ENCODE peak calls at places on chromosomes 3 and 15, in six cellular contexts. Z is PC-3, J is fibroblast of the conjunctiva, L is foreskin fibroblast, E is psoas muscle, Y is endothelial cell. A is an unnamed sample.

GRCh38 chr3:156681003-156681402 is 6.6 kb downstream of the TIPARP start:
- DNase-seq in Z (peak), J (peak), L (peak), E (no peak), Y (peak), A (no peak)

GRCh38 chr15:57691082-57691481 is 15.4 kb upstream of the POLR2M start:
- DNase-seq in Z (no peak), J (no peak), L (no peak), E (no peak), Y (no peak), A (no peak)

GRCh38 chr3:183698318-183698731 is 728 bp downstream of the YEATS2 start:
- DNase-seq in Z (peak), J (no peak), L (no peak), E (peak), Y (peak), A (peak)

GRCh38 chr3:31705726-31706125 is 173.0 kb downstream of the STT3B start:
- DNase-seq in Z (no peak), J (no peak), L (no peak), E (no peak), Y (no peak), A (no peak)

GRCh38 chr3:125052671-125053303 is 3.0 kb downstream of the HEG1 start:
- DNase-seq in Z (peak), J (no peak), L (peak), E (peak), Y (no peak), A (no peak)

GRCh38 chr15:59312199-59312598 is 60.5 kb downstream of the MYO1E start:
- DNase-seq in Z (no peak), J (no peak), L (no peak), E (no peak), Y (no peak), A (no peak)

GRCh38 chr15:100726426-100727190 is 124.2 kb downstream of the ASB7 start:
- DNase-seq in Z (no peak), J (no peak), L (no peak), E (no peak), Y (no peak), A (peak)

GRCh38 chr15:38549222-38549621 is 15.4 kb downstream of the RASGRP1 start:
- DNase-seq in Z (no peak), J (no peak), L (peak), E (no peak), Y (no peak), A (no peak)

GRCh38 chr3:141454906-141455602 is 31.8 kb upstream of the RASA2 start:
- DNase-seq in Z (peak), J (peak), L (peak), E (no peak), Y (peak), A (no peak)

GRCh38 chr3:182527745-182528144 is 265.6 kb upstream of the ATP11B start:
- DNase-seq in Z (peak), J (no peak), L (no peak), E (no peak), Y (no peak), A (no peak)

GRCh38 chr3:5299146-5299545 is 111.6 kb downstream of the EDEM1 start:
- DNase-seq in Z (no peak), J (no peak), L (no peak), E (no peak), Y (no peak), A (no peak)

GRCh38 chr3:56724580-56725142 is 41.6 kb upstream of the TASOR start:
- DNase-seq in Z (no peak), J (no peak), L (no peak), E (no peak), Y (no peak), A (no peak)

GRCh38 chr3:16841906-16842709 is 42.6 kb upstream of the PLCL2 start:
- DNase-seq in Z (no peak), J (no peak), L (no peak), E (peak), Y (no peak), A (no peak)

GRCh38 chr3:122245513-122246174 is 62.2 kb downstream of the CASR start:
- DNase-seq in Z (peak), J (no peak), L (peak), E (no peak), Y (no peak), A (no peak)

A was measured in ecto neural progenitor cell.